ENCODE peak calls at places on chromosomes 16 and 17, in eight cellular contexts. L, P, A, H, Z, K, I and U are unnamed samples.

GRCh38 chr16:19138601-19139000 is 24.8 kb downstream of the ITPRIPL2 start:
- DNase-seq in I (peak), Z (peak), A (peak), K (peak), P (peak), H (peak), L (no peak), U (no peak)

GRCh38 chr16:4696172-4696904 is 3.0 kb downstream of the NUDT16L1 start:
- DNase-seq in K (peak), H (peak), I (no peak), Z (peak), P (no peak), A (peak), L (peak), U (no peak)

GRCh38 chr17:50935201-50936124 is 69.3 kb upstream of the TOB1 start:
- DNase-seq in K (no peak), A (peak), I (peak), H (no peak), L (peak), Z (no peak), P (no peak), U (no peak)

GRCh38 chr17:8696456-8696855 is 48.2 kb downstream of the CCDC42 start:
- DNase-seq in H (no peak), L (no peak), A (no peak), I (no peak), K (no peak), P (no peak), Z (no peak), U (no peak)

GRCh38 chr16:49839462-49839825 is 16.5 kb downstream of the ZNF423 start:
- DNase-seq in Z (no peak), I (no peak), A (no peak), H (no peak), P (no peak), L (no peak), K (no peak), U (no peak)

GRCh38 chr17:75455896-75456416 is 479 bp upstream of the TMEM94 start:
- DNase-seq in P (no peak), L (no peak), I (no peak), K (no peak), A (peak), H (no peak), Z (no peak), U (no peak)

GRCh38 chr16:967077-967541 is 3.7 kb downstream of the LMF1 start:
- DNase-seq in H (no peak), L (no peak), K (no peak), A (peak), P (no peak), I (no peak), Z (no peak), U (no peak)

GRCh38 chr16:27193300-27193990 is 9.9 kb upstream of the KDM8 start:
- DNase-seq in K (peak), P (no peak), I (no peak), L (no peak), Z (no peak), H (no peak), A (no peak), U (no peak)

GRCh38 chr16:85970712-85971220 is 71.8 kb downstream of the IRF8 start:
- DNase-seq in H (no peak), I (no peak), A (no peak), K (no peak), Z (no peak), P (no peak), L (no peak), U (no peak)

GRCh38 chr16:17375388-17376304 is 95.1 kb downstream of the XYLT1 start:
- DNase-seq in A (no peak), P (no peak), K (no peak), I (no peak), Z (no peak), L (no peak), H (no peak), U (no peak)

GRCh38 chr16:30068750-30069574 is 3.4 kb downstream of the ALDOA start:
- DNase-seq in I (no peak), H (no peak), A (no peak), Z (peak), L (peak), P (no peak), K (peak), U (no peak)

DNA sequence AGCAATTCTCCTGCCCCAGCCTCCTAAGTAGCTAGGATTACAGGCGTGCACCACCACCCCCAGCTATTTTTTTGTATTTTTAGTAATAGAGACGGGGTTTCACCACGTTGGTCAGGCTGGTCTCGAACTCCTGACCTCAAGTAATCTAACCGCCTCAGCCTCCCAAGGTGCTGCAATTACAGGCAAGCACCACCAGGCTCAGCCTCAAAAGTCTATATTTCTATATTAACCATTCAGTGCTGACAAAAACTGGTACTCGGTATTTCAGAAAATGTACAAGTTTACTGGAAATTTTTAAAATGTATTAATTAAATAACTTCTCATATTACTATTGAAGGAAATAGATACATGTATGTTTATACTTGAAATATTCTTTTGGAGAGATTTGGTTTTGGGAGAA is 1.4 kb upstream of the HEXD start:
- DNase-seq in P (no peak), I (no peak), H (no peak), K (no peak), L (no peak), A (no peak), Z (no peak), U (no peak)
- TF ChIP-seq CTCF in P (no peak), I (no peak), H (peak), K (no peak), L (no peak), A (peak), Z (peak), U (no peak)

DNA sequence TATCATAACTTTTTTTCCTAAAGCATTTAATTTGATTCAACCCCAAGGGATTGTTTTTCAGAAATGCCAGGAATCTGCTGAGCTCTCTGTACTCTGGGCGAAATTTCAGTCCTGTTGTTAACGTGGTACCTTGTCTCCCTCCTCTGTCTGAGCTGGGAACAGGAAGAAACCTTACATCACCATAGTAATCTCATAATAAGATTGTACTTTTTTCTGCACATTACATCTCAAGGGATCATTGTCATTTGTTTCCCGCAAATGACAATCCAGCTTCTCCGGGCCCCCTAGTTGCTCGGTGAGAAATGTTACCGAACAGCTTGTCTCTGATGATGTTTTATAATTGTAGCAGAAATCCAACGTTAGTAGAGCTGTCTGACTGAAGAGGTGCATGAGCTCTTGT is 152.7 kb upstream of the ERCC4 start:
- DNase-seq in I (no peak), H (no peak), Z (no peak), A (no peak), P (no peak), L (no peak), K (no peak), U (no peak)
- TF ChIP-seq CTCF in I (no peak), H (no peak), Z (no peak), A (no peak), P (no peak), L (no peak), K (no peak), U (peak)

GRCh38 chr17:38868095-38868967 is 1.5 kb upstream of the LASP1 start:
- DNase-seq in P (peak), Z (peak), K (peak), H (no peak), L (peak), A (peak), I (no peak), U (no peak)

GRCh38 chr17:38861399-38861843 is 7.9 kb upstream of the RPL23 start:
- DNase-seq in A (no peak), L (no peak), P (no peak), Z (no peak), K (no peak), H (no peak), I (no peak), U (peak)

GRCh38 chr17:38868968-38869646 is 751 bp upstream of the LASP1 start:
- DNase-seq in Z (peak), K (peak), P (peak), A (peak), H (no peak), I (peak), L (peak), U (peak)

GRCh38 chr17:38867179-38867994 is 2.5 kb upstream of the LASP1 start:
- DNase-seq in I (no peak), H (no peak), K (peak), L (peak), A (peak), P (peak), Z (peak), U (no peak)

DNA sequence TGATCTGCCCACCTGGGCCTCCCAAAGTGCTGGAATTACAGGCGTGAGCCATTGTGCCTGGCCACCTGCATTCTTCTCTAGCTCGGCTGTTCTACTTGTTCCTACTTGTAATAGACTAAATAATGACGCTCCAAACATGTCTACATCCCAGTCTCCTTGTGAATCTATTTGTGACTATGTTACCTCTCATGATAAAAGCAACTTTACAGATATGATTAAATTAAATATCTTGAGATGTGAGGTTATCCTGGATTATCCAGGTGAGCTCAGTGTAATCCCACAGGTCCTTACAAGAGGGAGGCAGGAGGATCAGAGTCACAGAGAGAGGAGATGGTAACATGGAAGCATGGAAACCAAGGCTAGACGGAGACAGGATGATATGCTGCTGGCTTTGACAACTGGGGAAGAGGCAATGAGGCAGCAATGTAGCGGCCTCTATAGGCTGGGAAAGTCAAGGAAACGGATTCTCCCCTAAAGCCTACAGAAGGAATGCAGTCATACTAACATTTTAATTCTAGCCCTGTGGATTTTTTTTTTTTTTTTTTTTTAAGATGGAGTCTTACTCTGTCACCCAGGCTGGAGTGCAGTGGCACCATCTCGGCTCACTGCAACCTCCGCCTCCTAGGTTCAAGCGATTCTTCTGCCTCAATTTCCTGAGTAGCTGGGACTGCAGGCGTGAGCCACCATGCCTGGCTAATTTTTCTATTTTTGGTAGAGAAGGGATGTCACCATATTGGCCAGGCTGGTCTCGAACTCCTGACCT is 5.0 kb upstream of the LASP1 start:
- DNase-seq in Z (peak), P (peak), A (peak), I (no peak), K (peak), L (no peak), H (no peak), U (no peak)
- TF ChIP-seq CTCF in Z (peak), P (peak), A (no peak), I (no peak), K (peak), L (no peak), H (peak), U (peak)

DNA sequence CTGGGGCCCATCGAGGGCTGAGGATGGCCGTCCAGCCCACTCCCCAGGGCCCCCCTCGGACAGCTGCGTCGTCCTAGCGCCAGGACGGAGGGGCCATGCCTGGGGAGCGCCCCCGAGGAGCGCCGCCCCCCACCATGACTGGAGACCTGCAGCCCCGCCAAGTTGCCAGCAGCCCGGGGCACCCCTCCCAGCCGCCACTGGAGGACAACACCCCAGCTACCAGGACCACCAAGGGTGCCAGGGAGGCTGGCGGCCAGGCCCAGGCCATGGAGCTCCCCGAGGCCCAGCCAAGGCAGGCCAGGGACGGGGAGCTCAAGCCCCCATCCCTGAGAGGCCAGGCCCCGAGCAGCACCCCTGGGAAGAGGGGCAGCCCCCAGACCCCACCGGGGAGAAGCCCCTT is 25.7 kb upstream of the ZFPM1 start:
- DNase-seq in A (no peak), L (no peak), H (no peak), K (no peak), P (no peak), I (no peak), Z (no peak), U (no peak)
- TF ChIP-seq CTCF in A (no peak), L (no peak), H (no peak), K (no peak), P (no peak), I (no peak), Z (no peak), U (no peak)

DNA sequence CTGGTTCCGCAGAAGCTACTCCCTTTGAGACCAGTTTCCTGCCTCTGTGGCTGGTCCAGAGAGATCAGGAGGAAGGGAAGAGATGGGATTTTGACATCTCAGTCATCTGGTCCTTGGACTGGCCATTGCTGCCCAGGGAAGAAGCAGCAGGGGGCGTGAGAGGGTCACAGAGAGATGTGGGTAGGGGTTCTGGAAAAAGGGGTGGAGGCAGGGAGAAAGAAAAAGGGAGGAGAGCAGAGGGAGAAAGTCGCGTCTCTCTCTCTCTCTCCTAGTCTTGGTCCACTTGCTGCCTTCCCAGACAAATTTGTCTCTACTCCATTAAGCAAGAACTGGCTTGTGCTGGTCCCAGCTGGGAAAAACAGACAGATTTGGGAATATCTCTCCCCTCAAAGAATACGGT is 4.4 kb downstream of the SHBG start:
- DNase-seq in A (peak), L (no peak), Z (peak), I (peak), P (peak), K (peak), H (no peak), U (no peak)
- TF ChIP-seq CTCF in A (peak), L (no peak), Z (peak), I (no peak), P (peak), K (peak), H (peak), U (no peak)

GRCh38 chr17:73341350-73342056 is 29.7 kb upstream of the CDC42EP4 start:
- DNase-seq in L (no peak), H (no peak), I (no peak), P (no peak), Z (no peak), K (peak), A (no peak), U (no peak)

GRCh38 chr17:73342057-73342522 is 30.3 kb upstream of the CDC42EP4 start:
- DNase-seq in Z (peak), A (peak), P (peak), K (peak), H (peak), L (peak), I (peak), U (no peak)

GRCh38 chr17:73338050-73338491 is 26.3 kb upstream of the CDC42EP4 start:
- DNase-seq in L (no peak), K (peak), I (no peak), H (no peak), Z (no peak), A (no peak), P (peak), U (no peak)

GRCh38 chr17:73338566-73339247 is 26.9 kb upstream of the CDC42EP4 start:
- DNase-seq in L (no peak), H (no peak), K (no peak), Z (no peak), P (no peak), I (no peak), A (no peak), U (no peak)

DNA sequence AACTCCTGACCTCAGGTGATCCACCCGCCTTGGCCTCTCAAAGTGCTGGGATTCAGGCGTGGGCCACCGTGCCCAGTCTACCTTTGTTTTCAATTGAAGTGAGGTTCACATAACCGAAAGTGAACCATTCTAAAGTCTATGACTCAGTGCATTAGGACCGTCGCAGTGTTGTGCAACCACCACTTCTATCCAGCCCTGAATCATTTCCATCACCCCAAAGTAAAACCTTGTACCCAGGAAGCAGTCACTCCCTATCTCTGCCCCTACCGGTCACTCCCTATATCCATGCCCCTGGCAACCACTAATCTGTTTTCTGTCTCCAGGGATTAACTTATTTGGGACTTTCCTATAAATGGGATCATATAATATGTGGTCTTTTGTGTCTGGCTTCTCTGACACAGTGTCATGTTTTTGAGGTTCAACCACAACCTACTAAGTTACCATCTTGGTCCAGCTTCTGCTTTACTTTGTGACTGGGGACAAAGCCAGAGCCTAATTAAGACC is 28.3 kb upstream of the CDC42EP4 start:
- DNase-seq in A (no peak), I (peak), K (peak), P (peak), L (no peak), Z (peak), H (peak), U (no peak)
- TF ChIP-seq CTCF in A (no peak), I (peak), K (peak), P (peak), L (no peak), Z (peak), H (peak), U (no peak)

GRCh38 chr17:61149106-61149505 is 250.5 kb upstream of the TBX2 start:
- DNase-seq in K (no peak), I (no peak), H (no peak), A (no peak), L (no peak), P (no peak), Z (no peak), U (no peak)
- TF ChIP-seq CTCF in K (no peak), I (no peak), H (no peak), A (no peak), L (no peak), P (no peak), Z (no peak), U (no peak)

GRCh38 chr17:44110823-44111633 is 12.4 kb downstream of the HDAC5 start:
- DNase-seq in P (peak), I (peak), H (peak), Z (peak), L (peak), K (peak), A (peak), U (no peak)
- TF ChIP-seq CTCF in P (no peak), I (no peak), H (no peak), Z (no peak), L (no peak), K (no peak), A (no peak), U (no peak)